ENCODE peak calls at places on chromosomes 16 and 17, in six cellular contexts. One of them, this sample, is unnamed.
A peak's percentile ranks its signal among the peaks of the same experiment; 100 is the strongest.

GRCh38 chr16:80006175-80006895 is 405.8 kb upstream of the MAF start:
- DNase-seq in CD8-positive, alpha-beta T cell: peak; percentile 18
- DNase-seq in H1: no peak
- DNase-seq in cardiac muscle cell: no peak
- DNase-seq in A549: peak; percentile 72
- DNase-seq in tibial artery: no peak
- DNase-seq in this sample: peak; percentile 58

GRCh38 chr17:13970531-13970930 is 98.8 kb upstream of the COX10 start:
- DNase-seq in CD8-positive, alpha-beta T cell: no peak
- DNase-seq in A549: no peak
- DNase-seq in H1: no peak
- DNase-seq in tibial artery: no peak
- DNase-seq in cardiac muscle cell: no peak
- DNase-seq in this sample: no peak

GRCh38 chr17:7989781-7990655 is 12.4 kb upstream of the GUCY2D start:
- DNase-seq in cardiac muscle cell: peak; percentile 85
- DNase-seq in A549: peak; percentile 88
- DNase-seq in CD8-positive, alpha-beta T cell: peak; percentile 85
- DNase-seq in tibial artery: peak; percentile 87
- DNase-seq in H1: peak; percentile 83
- DNase-seq in this sample: peak; percentile 65

GRCh38 chr17:65538679-65539529 is 22.5 kb downstream of the AXIN2 start:
- DNase-seq in H1: no peak
- DNase-seq in cardiac muscle cell: no peak
- DNase-seq in CD8-positive, alpha-beta T cell: no peak
- DNase-seq in tibial artery: no peak
- DNase-seq in A549: no peak
- DNase-seq in this sample: no peak

GRCh38 chr16:1788708-1789100 is 4.8 kb downstream of the IGFALS start:
- DNase-seq in CD8-positive, alpha-beta T cell: no peak
- DNase-seq in H1: no peak
- DNase-seq in A549: no peak
- DNase-seq in cardiac muscle cell: no peak
- DNase-seq in tibial artery: no peak
- DNase-seq in this sample: no peak

GRCh38 chr17:57925361-57925990 is 29.7 kb downstream of the CUEDC1 start:
- DNase-seq in tibial artery: no peak
- DNase-seq in H1: no peak
- DNase-seq in A549: no peak
- DNase-seq in CD8-positive, alpha-beta T cell: no peak
- DNase-seq in cardiac muscle cell: no peak
- DNase-seq in this sample: no peak

GRCh38 chr17:33469911-33470310 is 176.8 kb upstream of the ASIC2 start:
- DNase-seq in cardiac muscle cell: no peak
- DNase-seq in A549: peak; percentile 10
- DNase-seq in CD8-positive, alpha-beta T cell: no peak
- DNase-seq in H1: no peak
- DNase-seq in tibial artery: no peak
- DNase-seq in this sample: peak; percentile 88

GRCh38 chr16:21083729-21084268 is 66.8 kb downstream of the DNAH3 start:
- DNase-seq in cardiac muscle cell: peak; percentile 80
- DNase-seq in CD8-positive, alpha-beta T cell: peak; percentile 25
- DNase-seq in tibial artery: peak; percentile 72
- DNase-seq in A549: peak; percentile 52
- DNase-seq in H1: peak; percentile 47
- DNase-seq in this sample: peak; percentile 66

GRCh38 chr17:67733371-67733770 is 15.6 kb downstream of the NOL11 start:
- DNase-seq in A549: no peak
- DNase-seq in CD8-positive, alpha-beta T cell: no peak
- DNase-seq in cardiac muscle cell: no peak
- DNase-seq in H1: no peak
- DNase-seq in tibial artery: no peak
- DNase-seq in this sample: no peak

GRCh38 chr16:86809458-86809955 is 231.2 kb downstream of the FOXL1 start:
- DNase-seq in tibial artery: no peak
- DNase-seq in CD8-positive, alpha-beta T cell: no peak
- DNase-seq in H1: no peak
- DNase-seq in cardiac muscle cell: no peak
- DNase-seq in A549: peak; percentile 51
- DNase-seq in this sample: peak; percentile 47

GRCh38 chr16:15951852-15952251 is 2.4 kb downstream of the ABCC1 start:
- DNase-seq in cardiac muscle cell: no peak
- DNase-seq in H1: no peak
- DNase-seq in A549: no peak
- DNase-seq in CD8-positive, alpha-beta T cell: no peak
- DNase-seq in tibial artery: no peak
- DNase-seq in this sample: no peak

GRCh38 chr17:81939881-81940385 is 2.8 kb upstream of the PYCR1 start:
- DNase-seq in A549: no peak
- DNase-seq in cardiac muscle cell: no peak
- DNase-seq in H1: no peak
- DNase-seq in CD8-positive, alpha-beta T cell: no peak
- DNase-seq in tibial artery: peak; percentile 81
- DNase-seq in this sample: no peak

GRCh38 chr17:82396601-82397435 is 21.3 kb upstream of the HEXD start:
- DNase-seq in H1: no peak
- DNase-seq in CD8-positive, alpha-beta T cell: no peak
- DNase-seq in tibial artery: no peak
- DNase-seq in A549: no peak
- DNase-seq in cardiac muscle cell: peak; percentile 17
- DNase-seq in this sample: peak; percentile 93

GRCh38 chr16:86667035-86667434 is 88.7 kb downstream of the FOXL1 start:
- DNase-seq in CD8-positive, alpha-beta T cell: no peak
- DNase-seq in H1: no peak
- DNase-seq in A549: no peak
- DNase-seq in cardiac muscle cell: no peak
- DNase-seq in tibial artery: no peak
- DNase-seq in this sample: no peak

GRCh38 chr17:61416540-61417363 is 17.1 kb downstream of the TBX2 start:
- DNase-seq in H1: peak; percentile 85
- DNase-seq in cardiac muscle cell: peak; percentile 97
- DNase-seq in A549: peak; percentile 88
- DNase-seq in tibial artery: peak; percentile 91
- DNase-seq in CD8-positive, alpha-beta T cell: peak; percentile 40
- DNase-seq in this sample: peak; percentile 85

GRCh38 chr17:77425791-77426641 is 285.2 kb downstream of the SEC14L1 start:
- DNase-seq in tibial artery: peak; percentile 80
- DNase-seq in cardiac muscle cell: no peak
- DNase-seq in CD8-positive, alpha-beta T cell: peak; percentile 74
- DNase-seq in H1: no peak
- DNase-seq in A549: peak; percentile 92
- DNase-seq in this sample: peak; percentile 93

GRCh38 chr16:14286381-14287230 is 215.5 kb downstream of the MRTFB start:
- DNase-seq in H1: no peak
- DNase-seq in CD8-positive, alpha-beta T cell: peak; percentile 40
- DNase-seq in A549: no peak
- DNase-seq in cardiac muscle cell: no peak
- DNase-seq in tibial artery: no peak
- DNase-seq in this sample: peak; percentile 77

GRCh38 chr17:39000021-39000601 is 32.9 kb upstream of the FBXO47 start:
- DNase-seq in CD8-positive, alpha-beta T cell: no peak
- DNase-seq in H1: no peak
- DNase-seq in cardiac muscle cell: no peak
- DNase-seq in tibial artery: no peak
- DNase-seq in A549: no peak
- DNase-seq in this sample: no peak

GRCh38 chr16:87125206-87126155 is 191.7 kb downstream of the C16orf95 start:
- DNase-seq in A549: no peak
- DNase-seq in tibial artery: peak; percentile 67
- DNase-seq in CD8-positive, alpha-beta T cell: no peak
- DNase-seq in cardiac muscle cell: no peak
- DNase-seq in H1: no peak
- DNase-seq in this sample: no peak

GRCh38 chr16:29824589-29825144 is 4.4 kb downstream of the MVP start:
- DNase-seq in A549: peak; percentile 67
- DNase-seq in cardiac muscle cell: no peak
- DNase-seq in CD8-positive, alpha-beta T cell: no peak
- DNase-seq in H1: no peak
- DNase-seq in tibial artery: no peak
- DNase-seq in this sample: peak; percentile 73

GRCh38 chr16:80208750-80209149 is 332.0 kb upstream of the DYNLRB2 start:
- DNase-seq in A549: no peak
- DNase-seq in CD8-positive, alpha-beta T cell: no peak
- DNase-seq in H1: no peak
- DNase-seq in tibial artery: no peak
- DNase-seq in cardiac muscle cell: no peak
- DNase-seq in this sample: no peak

GRCh38 chr17:29176500-29177351 is 3.5 kb downstream of the MYO18A start:
- DNase-seq in A549: peak; percentile 42
- DNase-seq in tibial artery: no peak
- DNase-seq in cardiac muscle cell: peak; percentile 66
- DNase-seq in CD8-positive, alpha-beta T cell: peak; percentile 54
- DNase-seq in H1: peak; percentile 44
- DNase-seq in this sample: peak; percentile 67

GRCh38 chr17:52035336-52035915 is 123.1 kb downstream of the CA10 start:
- DNase-seq in CD8-positive, alpha-beta T cell: peak; percentile 16
- DNase-seq in cardiac muscle cell: no peak
- DNase-seq in H1: no peak
- DNase-seq in tibial artery: no peak
- DNase-seq in A549: no peak
- DNase-seq in this sample: no peak

GRCh38 chr16:85612191-85612800 is 826 bp upstream of the GSE1 start:
- DNase-seq in A549: peak; percentile 96
- DNase-seq in cardiac muscle cell: peak; percentile 62
- DNase-seq in CD8-positive, alpha-beta T cell: no peak
- DNase-seq in tibial artery: peak; percentile 92
- DNase-seq in H1: no peak
- DNase-seq in this sample: peak; percentile 59

GRCh38 chr17:82687375-82687861 is 11.1 kb downstream of the RAB40B start:
- DNase-seq in CD8-positive, alpha-beta T cell: no peak
- DNase-seq in H1: no peak
- DNase-seq in tibial artery: no peak
- DNase-seq in A549: peak; percentile 83
- DNase-seq in cardiac muscle cell: no peak
- DNase-seq in this sample: no peak

GRCh38 chr17:55116440-55116914 is 147.9 kb downstream of the STXBP4 start:
- DNase-seq in cardiac muscle cell: no peak
- DNase-seq in A549: no peak
- DNase-seq in CD8-positive, alpha-beta T cell: no peak
- DNase-seq in H1: no peak
- DNase-seq in tibial artery: no peak
- DNase-seq in this sample: peak; percentile 13

GRCh38 chr16:82955836-82956348 is 329.1 kb downstream of the CDH13 start:
- DNase-seq in cardiac muscle cell: no peak
- DNase-seq in CD8-positive, alpha-beta T cell: no peak
- DNase-seq in A549: no peak
- DNase-seq in tibial artery: no peak
- DNase-seq in H1: no peak
- DNase-seq in this sample: no peak

GRCh38 chr16:49766280-49766679 is 89.6 kb downstream of the ZNF423 start:
- DNase-seq in A549: no peak
- DNase-seq in H1: no peak
- DNase-seq in tibial artery: no peak
- DNase-seq in cardiac muscle cell: peak; percentile 32
- DNase-seq in CD8-positive, alpha-beta T cell: no peak
- DNase-seq in this sample: no peak

GRCh38 chr16:17571499-17572093 is 100.8 kb upstream of the XYLT1 start:
- DNase-seq in H1: no peak
- DNase-seq in tibial artery: no peak
- DNase-seq in CD8-positive, alpha-beta T cell: no peak
- DNase-seq in A549: no peak
- DNase-seq in cardiac muscle cell: no peak
- DNase-seq in this sample: no peak

GRCh38 chr16:69399361-69399760 is 13.6 kb upstream of the TERF2 start:
- DNase-seq in A549: no peak
- DNase-seq in CD8-positive, alpha-beta T cell: no peak
- DNase-seq in cardiac muscle cell: no peak
- DNase-seq in tibial artery: no peak
- DNase-seq in H1: no peak
- DNase-seq in this sample: no peak

GRCh38 chr17:18228176-18228682 is 2.8 kb downstream of the LLGL1 start:
- DNase-seq in tibial artery: no peak
- DNase-seq in H1: no peak
- DNase-seq in CD8-positive, alpha-beta T cell: no peak
- DNase-seq in A549: no peak
- DNase-seq in cardiac muscle cell: no peak
- DNase-seq in this sample: no peak

GRCh38 chr16:81437860-81438259 is 6.7 kb upstream of the CMIP start:
- DNase-seq in H1: no peak
- DNase-seq in tibial artery: no peak
- DNase-seq in A549: no peak
- DNase-seq in cardiac muscle cell: no peak
- DNase-seq in CD8-positive, alpha-beta T cell: no peak
- DNase-seq in this sample: no peak

GRCh38 chr17:76171701-76172100 is 30.7 kb upstream of the FOXJ1 start:
- DNase-seq in H1: no peak
- DNase-seq in CD8-positive, alpha-beta T cell: no peak
- DNase-seq in A549: no peak
- DNase-seq in tibial artery: no peak
- DNase-seq in cardiac muscle cell: no peak
- DNase-seq in this sample: no peak
- H3K4me3 ChIP-seq in H1: no peak overlapping the region
- H3K4me3 ChIP-seq in CD8-positive, alpha-beta T cell: no peak overlapping the region
- H3K4me3 ChIP-seq in A549: no peak overlapping the region
- H3K4me3 ChIP-seq in tibial artery: no peak overlapping the region
- H3K4me3 ChIP-seq in cardiac muscle cell: no peak overlapping the region
- H3K4me3 ChIP-seq in this sample: no peak overlapping the region

GRCh38 chr17:50149425-50150353 is 788 bp downstream of the PPP1R9B start:
- DNase-seq in CD8-positive, alpha-beta T cell: peak; percentile 60
- DNase-seq in H1: no peak
- DNase-seq in tibial artery: peak; percentile 70
- DNase-seq in cardiac muscle cell: peak; percentile 78
- DNase-seq in A549: peak; percentile 76
- DNase-seq in this sample: peak; percentile 57
- TF ChIP-seq CTCF in CD8-positive, alpha-beta T cell: no peak
- TF ChIP-seq CTCF in H1: peak; percentile 2
- TF ChIP-seq CTCF in tibial artery: peak; percentile 16
- TF ChIP-seq CTCF in cardiac muscle cell: no peak
- TF ChIP-seq CTCF in A549: no peak
- TF ChIP-seq CTCF in this sample: no peak

GRCh38 chr16:35452471-35452870 is 1993.1 kb downstream of the TP53TG3F start:
- DNase-seq in H1: no peak
- DNase-seq in A549: no peak
- DNase-seq in tibial artery: no peak
- DNase-seq in cardiac muscle cell: no peak
- DNase-seq in CD8-positive, alpha-beta T cell: no peak
- DNase-seq in this sample: no peak

GRCh38 chr16:35450648-35451047 is 1991.2 kb downstream of the TP53TG3F start:
- DNase-seq in tibial artery: no peak
- DNase-seq in cardiac muscle cell: no peak
- DNase-seq in H1: no peak
- DNase-seq in A549: no peak
- DNase-seq in CD8-positive, alpha-beta T cell: no peak
- DNase-seq in this sample: no peak

GRCh38 chr16:35449663-35450062 is 1990.3 kb downstream of the TP53TG3F start:
- DNase-seq in tibial artery: no peak
- DNase-seq in CD8-positive, alpha-beta T cell: no peak
- DNase-seq in A549: no peak
- DNase-seq in cardiac muscle cell: no peak
- DNase-seq in H1: no peak
- DNase-seq in this sample: no peak

GRCh38 chr16:35447010-35447558 is 1987.7 kb downstream of the TP53TG3F start:
- DNase-seq in CD8-positive, alpha-beta T cell: no peak
- DNase-seq in tibial artery: no peak
- DNase-seq in A549: no peak
- DNase-seq in cardiac muscle cell: no peak
- DNase-seq in H1: no peak
- DNase-seq in this sample: no peak
- H3K4me3 ChIP-seq in CD8-positive, alpha-beta T cell: no peak overlapping the region
- H3K4me3 ChIP-seq in tibial artery: no peak overlapping the region
- H3K4me3 ChIP-seq in A549: no peak overlapping the region
- H3K4me3 ChIP-seq in cardiac muscle cell: no peak overlapping the region
- H3K4me3 ChIP-seq in H1: no peak overlapping the region
- H3K4me3 ChIP-seq in this sample: no peak overlapping the region

GRCh38 chr17:27455914-27456680 is at the start of gene KSR1:
- DNase-seq in A549: peak; percentile 82
- DNase-seq in CD8-positive, alpha-beta T cell: peak; percentile 79
- DNase-seq in H1: peak; percentile 53
- DNase-seq in tibial artery: peak; percentile 88
- DNase-seq in cardiac muscle cell: peak; percentile 95
- DNase-seq in this sample: peak; percentile 85
- TF ChIP-seq CTCF in A549: peak; percentile 64
- TF ChIP-seq CTCF in CD8-positive, alpha-beta T cell: peak; percentile 40
- TF ChIP-seq CTCF in H1: peak; percentile 78
- TF ChIP-seq CTCF in tibial artery: peak; percentile 5
- TF ChIP-seq CTCF in cardiac muscle cell: peak; percentile 55
- TF ChIP-seq CTCF in this sample: peak; percentile 75

This sample was measured in choroid plexus epithelial cell.